ENCODE peak calls at places on chromosomes 12 and 14, in ten cellular contexts. G, J, E, S, A, K, B, V, W and Q are unnamed samples.
A peak's percentile ranks its signal among the peaks of the same experiment; 100 is the strongest.

GRCh38 chr14:61252354-61253063 is 28.6 kb downstream of the TMEM30B start:
- DNase-seq in G (peak; percentile 78), J (peak; percentile 46), E (peak; percentile 88), S (peak; percentile 27), A (peak; percentile 97), K (peak; percentile 98), B (peak; percentile 98), V (peak; percentile 59), W (peak; percentile 87), Q (peak; percentile 96)

GRCh38 chr12:41967668-41968649 is 176.7 kb downstream of the GXYLT1 start:
- DNase-seq in G (no peak), J (no peak), E (no peak), S (no peak), A (no peak), K (no peak), B (no peak), V (no peak), W (peak; percentile 93), Q (no peak)

GRCh38 chr12:25546318-25546717 is 6.8 kb downstream of the LMNTD1 start:
- DNase-seq in G (no peak), J (no peak), E (no peak), S (no peak), A (peak; percentile 31), K (no peak), B (no peak), V (no peak), W (no peak), Q (no peak)

GRCh38 chr12:88578821-88579518 is 1.3 kb downstream of the KITLG start:
- DNase-seq in G (no peak), J (peak; percentile 40), E (no peak), S (no peak), A (peak; percentile 41), K (no peak), B (no peak), V (peak; percentile 6), W (peak; percentile 64), Q (peak; percentile 73)

GRCh38 chr14:64938972-64939816 is 3.4 kb downstream of the GPX2 start:
- DNase-seq in G (no peak), J (peak; percentile 50), E (no peak), S (no peak), A (no peak), K (no peak), B (no peak), V (no peak), W (no peak), Q (no peak)

GRCh38 chr12:123388948-123389559 is 5.1 kb downstream of the KMT5A start:
- DNase-seq in G (no peak), J (no peak), E (no peak), S (no peak), A (no peak), K (no peak), B (no peak), V (no peak), W (no peak), Q (no peak)

GRCh38 chr12:123271182-123271491 is 519 bp downstream of the CDK2AP1 start:
- DNase-seq in G (no peak), J (peak; percentile 84), E (peak; percentile 65), S (no peak), A (peak; percentile 41), K (peak; percentile 55), B (no peak), V (peak; percentile 88), W (peak; percentile 91), Q (peak; percentile 86)

GRCh38 chr12:30399859-30400258 is 295.8 kb downstream of the IPO8 start:
- DNase-seq in G (no peak), J (no peak), E (no peak), S (no peak), A (no peak), K (no peak), B (no peak), V (no peak), W (no peak), Q (no peak)

GRCh38 chr12:132362966-132363660 is 33.7 kb upstream of the GALNT9 start:
- DNase-seq in G (no peak), J (no peak), E (peak; percentile 4), S (no peak), A (no peak), K (no peak), B (no peak), V (no peak), W (no peak), Q (no peak)

GRCh38 chr14:71290960-71291466 is 383.8 kb downstream of the PCNX1 start:
- DNase-seq in G (no peak), J (no peak), E (no peak), S (peak; percentile 58), A (peak; percentile 80), K (peak; percentile 56), B (peak; percentile 52), V (no peak), W (no peak), Q (peak; percentile 77)

GRCh38 chr12:124369055-124369900 is 74.4 kb downstream of the RFLNA start:
- DNase-seq in G (peak; percentile 94), J (peak; percentile 87), E (peak; percentile 99), S (no peak), A (peak; percentile 94), K (peak; percentile 92), B (peak; percentile 80), V (no peak), W (no peak), Q (peak; percentile 92)

GRCh38 chr12:91690521-91690920 is 455.1 kb downstream of the BTG1 start:
- DNase-seq in G (no peak), J (no peak), E (no peak), S (no peak), A (no peak), K (no peak), B (no peak), V (no peak), W (no peak), Q (no peak)

DNA sequence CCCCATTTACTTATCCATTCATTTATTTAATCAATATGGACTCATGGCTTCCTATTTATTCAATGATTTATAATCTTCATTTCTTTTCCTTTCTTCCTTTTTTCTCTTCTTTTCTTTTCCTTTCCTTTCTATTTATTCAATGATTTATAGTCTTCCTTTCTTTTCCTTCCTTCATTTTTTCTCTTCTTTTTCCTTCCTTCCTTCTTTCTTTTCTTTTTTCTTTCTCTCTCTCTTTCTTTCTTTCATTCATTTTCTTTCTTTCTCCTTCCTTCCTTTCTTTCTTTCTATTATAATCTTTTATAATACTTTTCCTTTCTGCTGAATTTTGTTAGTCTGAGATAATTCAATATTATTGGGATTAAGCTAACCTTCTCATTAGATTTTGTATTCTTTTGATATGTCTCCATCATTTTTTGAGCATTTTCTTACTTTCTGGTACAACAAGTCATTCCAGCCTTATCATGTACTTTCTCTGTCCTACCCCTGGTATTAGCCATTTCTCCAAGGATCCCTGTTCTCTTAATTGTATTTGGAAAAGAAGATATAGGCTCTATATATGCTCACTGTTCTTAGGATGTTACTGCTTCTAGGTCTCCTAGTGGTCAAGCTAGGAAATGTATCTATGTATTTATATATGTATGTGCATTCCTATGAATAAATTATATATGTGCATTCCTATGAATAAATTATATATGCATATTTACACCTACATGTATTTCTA is 12.1 kb downstream of the LACRT start:
- DNase-seq in G (no peak), J (no peak), E (no peak), S (no peak), A (peak; percentile 14), K (no peak), B (no peak), V (no peak), W (no peak), Q (peak; percentile 2)
- TF ChIP-seq CTCF in G (no peak), J (no peak), E (no peak), S (no peak), A (peak; percentile 41), K (no peak), B (peak; percentile 44), V (no peak), W (peak; percentile 53), Q (peak; percentile 5)

DNA sequence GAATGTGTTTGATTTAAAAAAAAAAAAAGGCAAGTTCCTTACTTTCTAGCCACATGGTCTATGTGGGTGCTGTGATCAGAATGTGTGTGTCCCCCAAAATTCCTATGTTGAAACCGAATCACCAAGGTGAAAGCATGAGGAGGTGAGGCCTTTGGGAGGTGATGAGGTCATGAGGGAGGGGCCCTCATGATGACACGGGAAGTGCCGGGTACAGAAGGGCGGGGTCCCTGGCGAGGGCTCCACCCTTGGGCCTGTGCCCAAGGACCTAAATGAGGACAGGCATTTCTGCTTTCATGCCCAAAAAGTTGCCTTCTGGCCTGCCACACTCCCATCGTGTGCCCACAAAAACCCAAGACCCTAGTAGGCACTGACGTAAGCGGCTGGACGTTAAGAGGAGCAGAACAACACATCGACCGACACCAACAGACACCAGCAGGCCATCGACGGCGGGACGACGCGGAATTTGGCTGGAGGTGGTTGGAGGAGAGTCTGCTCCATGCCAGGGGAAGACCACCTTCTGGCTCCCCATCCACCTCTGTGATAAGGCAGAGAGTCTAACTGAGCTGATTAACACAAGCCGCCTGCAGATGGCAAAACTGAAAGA is 211.8 kb downstream of the FOXN3 start:
- DNase-seq in G (no peak), J (no peak), E (no peak), S (no peak), A (no peak), K (no peak), B (no peak), V (no peak), W (no peak), Q (no peak)
- H3K4me3 ChIP-seq in G (no peak overlapping the region), J (no peak overlapping the region), E (no peak overlapping the region), S (no peak overlapping the region), A (no peak overlapping the region), K (no peak overlapping the region), B (no peak overlapping the region), V (no peak overlapping the region), W (no peak overlapping the region), Q (no peak overlapping the region)

DNA sequence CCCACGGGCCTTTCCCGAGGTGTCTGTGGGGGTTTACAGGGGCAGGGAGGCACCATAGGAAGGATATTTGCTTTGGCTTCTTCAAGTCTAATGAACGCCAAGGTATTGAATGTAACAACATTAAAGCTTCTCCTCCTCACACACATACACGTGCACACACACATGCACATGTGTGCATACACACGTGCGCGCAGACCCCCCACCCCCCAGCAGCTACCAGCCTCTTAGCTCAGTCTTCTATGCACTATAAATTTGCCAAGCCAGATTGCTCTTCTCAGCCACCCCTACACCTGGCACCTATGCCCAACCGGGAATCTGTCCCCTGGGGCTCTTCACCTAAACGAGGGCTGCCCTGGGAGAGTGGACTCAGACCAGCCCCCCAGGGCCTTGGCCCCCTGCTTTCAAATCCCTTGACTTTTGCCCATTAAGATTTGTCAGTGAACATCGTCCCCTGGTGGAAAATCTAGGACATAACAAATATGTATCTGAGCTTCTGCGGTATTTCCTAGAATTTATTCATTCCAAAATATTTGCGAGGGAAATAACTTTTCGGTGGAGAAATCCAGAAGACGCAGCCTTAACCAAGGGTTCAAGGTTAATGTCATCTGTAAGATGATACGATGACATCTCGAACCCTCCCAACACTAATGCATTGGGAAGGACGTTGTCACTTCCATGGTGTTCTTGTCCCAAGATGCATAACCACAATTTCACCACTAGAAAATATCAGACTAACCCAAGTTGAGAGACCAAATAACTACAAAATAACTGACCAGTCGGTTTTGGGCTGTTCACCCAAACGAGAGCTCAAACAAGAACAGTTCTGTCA is 330.4 kb downstream of the MED13L start:
- DNase-seq in G (no peak), J (no peak), E (no peak), S (no peak), A (no peak), K (no peak), B (no peak), V (peak; percentile 49), W (peak; percentile 27), Q (no peak)
- TF ChIP-seq CTCF in G (peak; percentile 54), J (no peak), E (peak; percentile 26), S (no peak), A (peak; percentile 53), K (peak; percentile 57), B (peak; percentile 64), V (peak; percentile 76), W (peak; percentile 69), Q (peak; percentile 49)

DNA sequence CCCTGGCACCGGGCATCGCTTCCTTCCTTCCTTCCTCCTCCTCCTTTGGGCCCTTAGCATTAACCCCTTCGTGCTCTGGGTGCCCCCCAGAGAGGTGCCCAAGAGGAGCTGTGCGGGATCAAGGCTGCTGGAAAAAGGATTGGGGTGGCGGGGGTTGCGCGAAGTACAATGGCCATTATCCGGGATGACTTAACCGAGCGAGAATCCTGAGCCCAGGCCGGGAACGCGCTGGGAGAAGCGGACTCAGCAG is 2.8 kb downstream of the DHH start:
- DNase-seq in G (no peak), J (no peak), E (no peak), S (no peak), A (no peak), K (peak; percentile 45), B (no peak), V (no peak), W (no peak), Q (peak; percentile 51)
- H3K4me3 ChIP-seq in G (peak overlapping the region; percentile 36), J (no peak overlapping the region), E (peak overlapping the region; percentile 10), S (no peak overlapping the region), A (peak overlapping the region; percentile 28), K (peak overlapping the region; percentile 48), B (peak overlapping the region; percentile 45), V (peak overlapping the region; percentile 26), W (peak overlapping the region; percentile 45), Q (peak overlapping the region; percentile 41)